ENCODE peak calls at places on chromosomes 3 and 15, in six cellular contexts. One of them, this sample, is unnamed.

GRCh38 chr15:95086543-95087252 is 855.3 kb downstream of the MCTP2 start:
- DNase-seq in IMR-90: peak
- DNase-seq in trophoblast cell: peak
- DNase-seq in mesendoderm: peak
- DNase-seq in neuronal stem cell: no peak
- DNase-seq in H9: no peak
- DNase-seq in this sample: no peak

GRCh38 chr3:2810723-2811122 is 299.5 kb downstream of the IL5RA start:
- DNase-seq in IMR-90: no peak
- DNase-seq in trophoblast cell: no peak
- DNase-seq in mesendoderm: peak
- DNase-seq in neuronal stem cell: no peak
- DNase-seq in H9: no peak
- DNase-seq in this sample: no peak

GRCh38 chr3:113585228-113585627 is 52.9 kb downstream of the SIDT1 start:
- DNase-seq in IMR-90: no peak
- DNase-seq in trophoblast cell: no peak
- DNase-seq in mesendoderm: no peak
- DNase-seq in neuronal stem cell: no peak
- DNase-seq in H9: no peak
- DNase-seq in this sample: no peak

GRCh38 chr3:181250714-181251113 is 261.2 kb upstream of the DNAJC19 start:
- DNase-seq in IMR-90: no peak
- DNase-seq in trophoblast cell: no peak
- DNase-seq in mesendoderm: no peak
- DNase-seq in neuronal stem cell: no peak
- DNase-seq in H9: no peak
- DNase-seq in this sample: no peak

GRCh38 chr15:84658788-84659411 is 901 bp upstream of the NMB start:
- DNase-seq in IMR-90: no peak
- DNase-seq in trophoblast cell: no peak
- DNase-seq in mesendoderm: no peak
- DNase-seq in neuronal stem cell: no peak
- DNase-seq in H9: no peak
- DNase-seq in this sample: no peak

GRCh38 chr15:38878946-38879345 is 314.3 kb upstream of the RASGRP1 start:
- DNase-seq in IMR-90: no peak
- DNase-seq in trophoblast cell: no peak
- DNase-seq in mesendoderm: no peak
- DNase-seq in neuronal stem cell: no peak
- DNase-seq in H9: no peak
- DNase-seq in this sample: no peak

GRCh38 chr3:120348065-120348980 is 831 bp downstream of the LRRC58 start:
- DNase-seq in IMR-90: peak
- DNase-seq in trophoblast cell: peak
- DNase-seq in mesendoderm: no peak
- DNase-seq in neuronal stem cell: no peak
- DNase-seq in H9: peak
- DNase-seq in this sample: no peak

GRCh38 chr3:169658311-169658931 is 5.1 kb downstream of the MECOM start:
- DNase-seq in IMR-90: peak
- DNase-seq in trophoblast cell: no peak
- DNase-seq in mesendoderm: no peak
- DNase-seq in neuronal stem cell: peak
- DNase-seq in H9: peak
- DNase-seq in this sample: peak

GRCh38 chr3:81872566-81872965 is 111.1 kb upstream of the GBE1 start:
- DNase-seq in IMR-90: no peak
- DNase-seq in trophoblast cell: no peak
- DNase-seq in mesendoderm: no peak
- DNase-seq in neuronal stem cell: no peak
- DNase-seq in H9: no peak
- DNase-seq in this sample: no peak

GRCh38 chr3:46517016-46517770 is 19.4 kb downstream of the RTP3 start:
- DNase-seq in IMR-90: peak
- DNase-seq in trophoblast cell: no peak
- DNase-seq in mesendoderm: no peak
- DNase-seq in neuronal stem cell: no peak
- DNase-seq in H9: no peak
- DNase-seq in this sample: no peak

GRCh38 chr3:114307222-114307840 is 13.5 kb downstream of the TIGIT start:
- DNase-seq in IMR-90: no peak
- DNase-seq in trophoblast cell: no peak
- DNase-seq in mesendoderm: no peak
- DNase-seq in neuronal stem cell: no peak
- DNase-seq in H9: no peak
- DNase-seq in this sample: no peak

GRCh38 chr3:46960081-46960701 is 16.4 kb downstream of the CCDC12 start:
- DNase-seq in IMR-90: peak
- DNase-seq in trophoblast cell: peak
- DNase-seq in mesendoderm: peak
- DNase-seq in neuronal stem cell: no peak
- DNase-seq in H9: no peak
- DNase-seq in this sample: no peak

GRCh38 chr15:53448215-53449001 is 311.1 kb downstream of the WDR72 start:
- DNase-seq in IMR-90: no peak
- DNase-seq in trophoblast cell: no peak
- DNase-seq in mesendoderm: peak
- DNase-seq in neuronal stem cell: peak
- DNase-seq in H9: no peak
- DNase-seq in this sample: no peak

GRCh38 chr15:66154581-66154980 is 99.0 kb downstream of the MEGF11 start:
- DNase-seq in IMR-90: no peak
- DNase-seq in trophoblast cell: no peak
- DNase-seq in mesendoderm: no peak
- DNase-seq in neuronal stem cell: no peak
- DNase-seq in H9: no peak
- DNase-seq in this sample: no peak

GRCh38 chr15:49380912-49381311 is 42.1 kb upstream of the FGF7 start:
- DNase-seq in IMR-90: peak
- DNase-seq in trophoblast cell: peak
- DNase-seq in mesendoderm: peak
- DNase-seq in neuronal stem cell: peak
- DNase-seq in H9: peak
- DNase-seq in this sample: no peak

GRCh38 chr3:127064391-127065137 is 81.6 kb downstream of the PLXNA1 start:
- DNase-seq in IMR-90: peak
- DNase-seq in trophoblast cell: peak
- DNase-seq in mesendoderm: no peak
- DNase-seq in neuronal stem cell: no peak
- DNase-seq in H9: no peak
- DNase-seq in this sample: no peak

GRCh38 chr3:12730511-12731234 is 28.4 kb downstream of the TMEM40 start:
- DNase-seq in IMR-90: no peak
- DNase-seq in trophoblast cell: no peak
- DNase-seq in mesendoderm: no peak
- DNase-seq in neuronal stem cell: no peak
- DNase-seq in H9: no peak
- DNase-seq in this sample: no peak

GRCh38 chr3:155229086-155229485 is 64.4 kb downstream of the STRIT1 start:
- DNase-seq in IMR-90: no peak
- DNase-seq in trophoblast cell: no peak
- DNase-seq in mesendoderm: no peak
- DNase-seq in neuronal stem cell: no peak
- DNase-seq in H9: no peak
- DNase-seq in this sample: no peak

GRCh38 chr3:197465197-197465995 is 90.4 kb downstream of the BDH1 start:
- DNase-seq in IMR-90: no peak
- DNase-seq in trophoblast cell: no peak
- DNase-seq in mesendoderm: peak
- DNase-seq in neuronal stem cell: no peak
- DNase-seq in H9: no peak
- DNase-seq in this sample: no peak

GRCh38 chr3:144636833-144637232 is 665.2 kb downstream of the DIPK2A start:
- DNase-seq in IMR-90: no peak
- DNase-seq in trophoblast cell: no peak
- DNase-seq in mesendoderm: peak
- DNase-seq in neuronal stem cell: no peak
- DNase-seq in H9: peak
- DNase-seq in this sample: peak

GRCh38 chr3:184241447-184242296 is 7.1 kb downstream of the ALG3 start:
- DNase-seq in IMR-90: peak
- DNase-seq in trophoblast cell: peak
- DNase-seq in mesendoderm: peak
- DNase-seq in neuronal stem cell: no peak
- DNase-seq in H9: peak
- DNase-seq in this sample: no peak

GRCh38 chr3:132629928-132630327 is 29.7 kb downstream of the ACAD11 start:
- DNase-seq in IMR-90: peak
- DNase-seq in trophoblast cell: no peak
- DNase-seq in mesendoderm: no peak
- DNase-seq in neuronal stem cell: no peak
- DNase-seq in H9: no peak
- DNase-seq in this sample: no peak

GRCh38 chr3:113132571-113132996 is 78.8 kb upstream of the BOC start:
- DNase-seq in IMR-90: peak
- DNase-seq in trophoblast cell: no peak
- DNase-seq in mesendoderm: no peak
- DNase-seq in neuronal stem cell: no peak
- DNase-seq in H9: no peak
- DNase-seq in this sample: no peak

GRCh38 chr3:87509401-87509800 is 233.0 kb upstream of the POU1F1 start:
- DNase-seq in IMR-90: no peak
- DNase-seq in trophoblast cell: no peak
- DNase-seq in mesendoderm: peak
- DNase-seq in neuronal stem cell: no peak
- DNase-seq in H9: no peak
- DNase-seq in this sample: no peak

GRCh38 chr3:5463986-5464385 is 276.5 kb downstream of the EDEM1 start:
- DNase-seq in IMR-90: no peak
- DNase-seq in trophoblast cell: no peak
- DNase-seq in mesendoderm: no peak
- DNase-seq in neuronal stem cell: no peak
- DNase-seq in H9: no peak
- DNase-seq in this sample: no peak

GRCh38 chr15:41233367-41233771 is 2.3 kb downstream of the CHP1 start:
- DNase-seq in IMR-90: peak
- DNase-seq in trophoblast cell: peak
- DNase-seq in mesendoderm: no peak
- DNase-seq in neuronal stem cell: no peak
- DNase-seq in H9: no peak
- DNase-seq in this sample: no peak

GRCh38 chr15:41230345-41230649 is 260 bp downstream of the EXD1 start:
- DNase-seq in IMR-90: no peak
- DNase-seq in trophoblast cell: no peak
- DNase-seq in mesendoderm: no peak
- DNase-seq in neuronal stem cell: no peak
- DNase-seq in H9: no peak
- DNase-seq in this sample: no peak

GRCh38 chr15:41235929-41236328 is 4.9 kb downstream of the CHP1 start:
- DNase-seq in IMR-90: no peak
- DNase-seq in trophoblast cell: no peak
- DNase-seq in mesendoderm: no peak
- DNase-seq in neuronal stem cell: no peak
- DNase-seq in H9: no peak
- DNase-seq in this sample: no peak

GRCh38 chr15:41230650-41231533 is at the start of the genes CHP1 and EXD1:
- DNase-seq in IMR-90: peak
- DNase-seq in trophoblast cell: peak
- DNase-seq in mesendoderm: peak
- DNase-seq in neuronal stem cell: peak
- DNase-seq in H9: peak
- DNase-seq in this sample: peak

GRCh38 chr15:41231536-41231935 is 468 bp downstream of the CHP1 start:
- DNase-seq in IMR-90: no peak
- DNase-seq in trophoblast cell: no peak
- DNase-seq in mesendoderm: no peak
- DNase-seq in neuronal stem cell: no peak
- DNase-seq in H9: no peak
- DNase-seq in this sample: no peak
- H3K18ac ChIP-seq in IMR-90: no peak
- H3K18ac ChIP-seq in trophoblast cell: peak
- H3K18ac ChIP-seq in mesendoderm: peak
- H3K18ac ChIP-seq in neuronal stem cell: peak
- H3K18ac ChIP-seq in H9: no peak
- H3K18ac ChIP-seq in this sample: peak

DNA sequence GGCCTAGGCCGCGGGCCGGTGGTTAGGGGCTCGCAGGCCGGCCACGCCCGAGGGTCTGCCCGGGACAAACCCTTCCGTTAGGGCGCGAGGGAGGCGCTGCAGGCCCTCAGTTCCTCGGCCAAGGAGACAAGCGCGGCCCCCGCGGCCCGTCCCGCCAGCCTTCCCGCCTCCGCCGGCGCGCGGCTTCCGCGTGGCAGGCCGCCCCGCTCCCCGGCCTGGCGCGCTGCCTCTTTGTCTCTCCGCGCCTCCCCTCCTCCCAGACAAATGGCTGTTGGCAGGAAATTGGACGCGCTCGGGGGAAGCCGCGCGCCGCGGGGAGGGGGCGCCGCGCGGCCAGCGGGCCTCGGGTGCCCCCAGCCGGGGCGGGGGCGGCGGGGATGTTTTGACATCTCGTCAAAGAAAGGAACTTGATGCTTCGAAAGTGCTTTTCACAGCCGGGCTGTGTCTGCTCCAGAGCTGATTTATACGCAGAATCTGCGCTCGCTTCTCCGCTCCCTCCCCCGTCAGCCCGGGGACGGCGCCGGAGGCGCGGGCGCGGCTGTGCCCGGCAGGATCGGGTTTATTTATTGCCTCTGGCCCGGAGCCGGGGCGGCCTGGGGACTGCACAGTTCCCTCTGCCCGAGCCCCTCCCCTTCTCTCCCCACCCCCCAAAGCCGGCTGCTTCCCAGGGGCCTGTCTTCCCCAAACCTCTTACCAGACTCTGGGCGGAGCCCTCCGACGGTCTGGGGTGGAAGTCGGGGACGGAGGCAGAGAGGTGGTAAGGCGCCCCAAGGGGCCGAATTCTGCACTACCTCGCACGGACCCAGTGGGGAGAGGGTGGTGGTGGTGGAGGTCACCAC is 20.8 kb downstream of the SHF start:
- DNase-seq in IMR-90: peak
- DNase-seq in trophoblast cell: peak
- DNase-seq in mesendoderm: peak
- DNase-seq in neuronal stem cell: peak
- DNase-seq in H9: peak
- DNase-seq in this sample: peak
- H3K18ac ChIP-seq in IMR-90: peak
- H3K18ac ChIP-seq in trophoblast cell: peak
- H3K18ac ChIP-seq in mesendoderm: peak
- H3K18ac ChIP-seq in neuronal stem cell: peak
- H3K18ac ChIP-seq in H9: peak
- H3K18ac ChIP-seq in this sample: peak

GRCh38 chr3:36484386-36484785 is 104.1 kb downstream of the STAC start:
- DNase-seq in IMR-90: no peak
- DNase-seq in trophoblast cell: no peak
- DNase-seq in mesendoderm: no peak
- DNase-seq in neuronal stem cell: no peak
- DNase-seq in H9: no peak
- DNase-seq in this sample: no peak
- H3K18ac ChIP-seq in IMR-90: no peak
- H3K18ac ChIP-seq in trophoblast cell: no peak
- H3K18ac ChIP-seq in mesendoderm: no peak
- H3K18ac ChIP-seq in neuronal stem cell: no peak
- H3K18ac ChIP-seq in H9: no peak
- H3K18ac ChIP-seq in this sample: no peak

DNA sequence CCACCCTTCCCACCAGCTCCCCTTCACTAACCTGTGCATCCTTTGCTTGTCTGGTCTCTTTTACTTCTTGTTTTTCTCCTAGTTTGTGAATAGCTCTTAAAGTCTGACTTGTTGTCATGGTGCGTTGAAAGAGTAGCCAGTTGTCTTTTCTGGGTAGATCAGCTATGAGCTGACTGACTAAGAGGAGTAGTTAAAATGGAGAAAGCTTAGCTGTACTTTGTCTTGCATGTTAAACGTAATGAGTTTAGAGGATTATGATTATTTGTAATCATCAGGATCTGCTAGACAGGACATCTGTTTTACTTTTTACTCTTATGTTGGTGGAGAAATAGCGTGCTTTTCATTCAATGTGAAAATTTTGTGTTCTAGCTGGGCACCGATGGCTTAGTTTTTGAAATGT is 35.9 kb downstream of the ATP2C1 start:
- DNase-seq in IMR-90: no peak
- DNase-seq in trophoblast cell: no peak
- DNase-seq in mesendoderm: no peak
- DNase-seq in neuronal stem cell: no peak
- DNase-seq in H9: no peak
- DNase-seq in this sample: no peak
- H3K18ac ChIP-seq in IMR-90: no peak
- H3K18ac ChIP-seq in trophoblast cell: no peak
- H3K18ac ChIP-seq in mesendoderm: no peak
- H3K18ac ChIP-seq in neuronal stem cell: no peak
- H3K18ac ChIP-seq in H9: no peak
- H3K18ac ChIP-seq in this sample: no peak

This sample was measured in H1.